ENCODE peak calls at places on chromosomes 11 and 22, in seven cellular contexts. O, K, M, R, X, F and S are unnamed samples.

GRCh38 chr11:78714539-78714938 is 139.9 kb upstream of the NARS2 start:
- DNase-seq in O (no peak), M (no peak), K (no peak), F (no peak), X (no peak), R (no peak), S (peak; percentile 50)

GRCh38 chr11:85947431-85948272 is 92.5 kb downstream of the CCDC83 start:
- DNase-seq in F (no peak), O (no peak), K (no peak), X (peak; percentile 21), R (peak; percentile 89), M (peak; percentile 93), S (no peak)

GRCh38 chr11:46361283-46362145 is 14.3 kb downstream of the DGKZ start:
- DNase-seq in M (peak; percentile 72), R (peak; percentile 76), K (no peak), F (no peak), O (no peak), X (no peak), S (no peak)

GRCh38 chr11:28738549-28738948 is 630.4 kb downstream of the METTL15 start:
- DNase-seq in R (peak; percentile 25), X (no peak), O (no peak), K (no peak), M (peak; percentile 34), F (no peak), S (no peak)

GRCh38 chr11:18171377-18172000 is 1.1 kb upstream of the MRGPRX4 start:
- DNase-seq in F (peak; percentile 6), R (peak; percentile 14), K (no peak), X (no peak), O (peak; percentile 64), M (no peak), S (peak; percentile 56)

GRCh38 chr11:66299189-66299588 is 7.5 kb downstream of the TMEM151A start:
- DNase-seq in F (no peak), M (no peak), O (no peak), R (no peak), X (no peak), K (no peak), S (no peak)

GRCh38 chr11:106480581-106481185 is 403.2 kb downstream of the AASDHPPT start:
- DNase-seq in O (peak; percentile 73), R (no peak), M (peak; percentile 30), K (no peak), X (no peak), F (no peak), S (no peak)

GRCh38 chr11:103266167-103266831 is 157.1 kb downstream of the DYNC2H1 start:
- DNase-seq in O (no peak), X (no peak), R (no peak), K (no peak), F (no peak), M (no peak), S (no peak)

GRCh38 chr11:119181677-119182412 is 3.4 kb upstream of the NHERF4 start:
- DNase-seq in M (no peak), O (no peak), X (no peak), R (no peak), F (no peak), K (no peak), S (no peak)

GRCh38 chr22:21947040-21948014 is 5.3 kb downstream of the PPM1F start:
- DNase-seq in K (no peak), R (peak; percentile 70), M (peak; percentile 71), X (no peak), F (peak; percentile 29), O (peak; percentile 83), S (peak; percentile 57)

GRCh38 chr22:43159484-43160178 is 8.3 kb downstream of the TSPO start:
- DNase-seq in F (no peak), X (no peak), R (peak; percentile 31), M (no peak), O (peak; percentile 31), K (no peak), S (peak; percentile 73)

GRCh38 chr11:7270233-7270760 is 18.6 kb downstream of the SYT9 start:
- DNase-seq in O (no peak), M (no peak), R (no peak), X (no peak), K (no peak), F (no peak), S (no peak)

GRCh38 chr11:12868315-12869073 is 140.6 kb upstream of the RASSF10 start:
- DNase-seq in F (no peak), M (peak; percentile 27), X (no peak), O (peak; percentile 48), R (peak; percentile 43), K (no peak), S (no peak)

DNA sequence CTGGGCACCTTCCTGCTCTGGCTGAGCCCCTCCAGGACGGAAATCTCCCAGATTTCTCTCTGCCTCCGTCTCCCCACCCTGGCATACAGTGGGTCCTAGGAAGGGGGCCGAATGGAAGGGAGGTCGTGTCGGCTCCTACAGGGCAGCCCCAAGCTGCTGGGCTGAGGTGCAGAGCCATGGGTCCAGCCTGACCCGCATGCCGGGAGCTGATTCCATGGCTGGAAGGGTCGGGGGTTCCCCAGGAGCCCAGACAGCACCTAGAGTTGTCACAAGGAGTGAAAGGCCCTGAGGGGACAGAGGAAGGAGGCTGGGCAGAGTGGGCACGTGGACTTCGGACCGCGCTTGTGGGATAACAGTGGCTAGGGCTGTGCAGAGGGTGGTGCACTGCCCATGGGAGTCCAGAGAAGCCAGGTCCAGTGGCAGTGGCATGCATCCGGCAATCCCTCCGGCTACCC is 16.5 kb downstream of the CCND1 start:
- DNase-seq in O (no peak), R (no peak), X (no peak), K (no peak), M (no peak), F (no peak), S (no peak)
- H2AK5ac ChIP-seq in O (no peak overlapping the region), R (no peak overlapping the region), X (no peak overlapping the region), K (peak overlapping the region; percentile 25), M (no peak overlapping the region), F (peak overlapping the region; percentile 100), S (no peak overlapping the region)

DNA sequence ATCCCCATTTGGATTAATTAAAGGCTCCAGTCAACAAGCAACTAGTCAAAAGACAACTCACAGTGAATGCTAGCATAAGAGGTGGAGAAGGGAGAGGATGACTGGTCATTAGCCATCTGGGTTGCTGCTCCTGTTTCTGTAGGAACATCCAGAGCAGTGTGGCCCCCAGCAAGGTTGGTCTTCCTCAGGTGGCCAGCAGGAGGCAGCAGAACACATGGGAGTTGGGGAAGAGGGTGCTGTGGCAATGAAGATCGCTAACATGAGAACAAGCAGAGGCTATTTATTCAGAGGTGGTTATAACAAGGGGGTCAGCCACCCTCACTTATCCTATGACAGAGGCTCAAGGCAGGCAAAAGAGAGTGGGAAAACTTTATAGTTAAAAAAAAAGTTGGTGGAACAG is 21.3 kb downstream of the IZUMO1R start:
- DNase-seq in X (peak; percentile 31), K (peak; percentile 61), R (no peak), M (peak; percentile 19), F (peak; percentile 6), O (peak; percentile 83), S (peak; percentile 85)
- H2AK5ac ChIP-seq in X (no peak overlapping the region), K (no peak overlapping the region), R (no peak overlapping the region), M (no peak overlapping the region), F (no peak overlapping the region), O (no peak overlapping the region), S (no peak overlapping the region)

DNA sequence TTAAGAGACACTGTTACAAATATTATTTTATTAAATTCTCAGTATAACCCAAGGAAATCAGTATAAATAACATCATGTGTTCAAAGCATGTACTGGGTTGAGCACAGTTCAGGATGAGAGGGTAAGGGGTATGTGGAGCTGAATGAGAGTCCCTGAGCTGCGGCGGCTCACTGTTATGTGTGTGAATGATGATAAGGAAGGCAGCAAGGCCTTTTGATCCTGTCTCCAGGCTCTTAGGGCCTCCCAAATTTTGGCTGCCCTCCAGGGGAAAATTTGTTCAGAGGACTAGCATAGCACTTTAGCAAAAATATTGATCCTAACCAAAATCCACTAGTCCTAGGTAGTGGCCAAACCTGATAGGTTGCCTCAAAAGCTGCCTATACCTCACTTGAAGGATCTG is 86.1 kb upstream of the SPON1 start:
- DNase-seq in F (no peak), M (no peak), X (no peak), K (no peak), R (no peak), O (no peak), S (no peak)
- H2AK5ac ChIP-seq in F (no peak overlapping the region), M (no peak overlapping the region), X (no peak overlapping the region), K (no peak overlapping the region), R (no peak overlapping the region), O (no peak overlapping the region), S (no peak overlapping the region)

GRCh38 chr22:33864723-33865130 is 55.5 kb downstream of the LARGE1 start:
- DNase-seq in X (no peak), M (peak; percentile 36), K (no peak), F (no peak), R (peak; percentile 75), O (no peak), S (no peak)

GRCh38 chr22:33866521-33866920 is 53.8 kb downstream of the LARGE1 start:
- DNase-seq in X (no peak), K (no peak), F (no peak), M (no peak), R (no peak), O (no peak), S (no peak)

GRCh38 chr22:33865996-33866395 is 54.3 kb downstream of the LARGE1 start:
- DNase-seq in M (no peak), R (no peak), X (no peak), F (no peak), O (no peak), K (no peak), S (no peak)

GRCh38 chr22:33865248-33865647 is 55.0 kb downstream of the LARGE1 start:
- DNase-seq in X (no peak), F (no peak), M (no peak), K (no peak), O (no peak), R (peak; percentile 33), S (no peak)

DNA sequence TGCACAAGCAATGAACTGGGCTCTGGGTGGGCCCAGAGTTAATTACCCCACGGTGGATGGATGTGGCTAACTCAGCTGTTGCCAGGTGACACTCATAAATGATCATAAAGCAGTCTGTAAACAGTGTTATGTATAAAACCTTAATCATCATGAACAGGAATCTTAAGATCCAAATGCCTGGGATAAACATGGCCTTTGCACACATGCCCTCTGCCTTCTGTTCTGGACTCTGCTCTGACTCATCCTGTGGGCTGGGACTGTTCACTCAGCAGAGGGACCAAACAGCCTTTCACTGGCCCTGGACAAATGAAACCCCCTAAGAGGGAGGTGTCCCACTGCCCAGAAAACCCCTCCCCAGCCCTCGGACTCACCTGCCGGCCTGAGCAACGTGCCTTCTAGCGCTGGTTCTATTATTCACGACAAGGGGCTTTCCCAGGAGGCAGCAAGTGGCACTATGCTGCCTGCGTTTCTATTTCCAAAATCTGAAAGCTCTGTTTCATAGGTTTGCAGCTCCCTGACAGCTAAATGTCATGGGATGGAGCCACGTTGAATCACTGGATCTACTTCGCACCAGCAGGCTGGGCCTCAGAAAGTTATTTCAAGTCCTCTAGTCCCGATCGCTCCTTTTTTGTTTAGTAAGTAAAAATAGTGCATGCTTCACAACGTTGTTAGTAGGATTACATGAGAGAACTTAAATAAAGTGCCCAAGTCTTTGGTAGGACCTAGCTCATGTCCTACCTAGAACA is 53.0 kb downstream of the LARGE1 start:
- DNase-seq in X (no peak), R (peak; percentile 81), K (no peak), O (no peak), M (peak; percentile 77), F (no peak), S (no peak)
- H2AK5ac ChIP-seq in X (no peak overlapping the region), R (no peak overlapping the region), K (no peak overlapping the region), O (no peak overlapping the region), M (peak overlapping the region; percentile 31), F (no peak overlapping the region), S (no peak overlapping the region)